ENCODE peak calls at places on chromosomes 13 and 19, in nine cellular contexts. One of them, this sample, is unnamed.
A peak's percentile ranks its signal among the peaks of the same experiment; 100 is the strongest.

GRCh38 chr19:50258918-50259372 is 55.5 kb downstream of the MYH14 start:
- DNase-seq in uterus: no peak
- DNase-seq in NCI-H774: no peak
- DNase-seq in omental fat pad: no peak
- DNase-seq in hypothalamus: no peak
- DNase-seq in stimulated activated naive CD4-positive, alpha-beta T cell: no peak
- DNase-seq in stimulated activated CD8-positive, alpha-beta memory T cell treated with anti-CD3 and anti-CD28 coated beads, Interleukin-7, amount 100 ng/mL, for 1 hour: no peak
- DNase-seq in SK-MEL-5: peak; percentile 25
- DNase-seq in AG04450: no peak
- DNase-seq in this sample: no peak

GRCh38 chr13:78054152-78054551 is 135.5 kb upstream of the EDNRB start:
- DNase-seq in uterus: no peak
- DNase-seq in NCI-H774: no peak
- DNase-seq in omental fat pad: no peak
- DNase-seq in hypothalamus: no peak
- DNase-seq in stimulated activated naive CD4-positive, alpha-beta T cell: no peak
- DNase-seq in stimulated activated CD8-positive, alpha-beta memory T cell treated with anti-CD3 and anti-CD28 coated beads, Interleukin-7, amount 100 ng/mL, for 1 hour: no peak
- DNase-seq in SK-MEL-5: no peak
- DNase-seq in AG04450: no peak
- DNase-seq in this sample: no peak

GRCh38 chr13:109610517-109610916 is 175.9 kb downstream of the IRS2 start:
- DNase-seq in uterus: no peak
- DNase-seq in NCI-H774: no peak
- DNase-seq in omental fat pad: no peak
- DNase-seq in hypothalamus: no peak
- DNase-seq in stimulated activated naive CD4-positive, alpha-beta T cell: peak; percentile 19
- DNase-seq in stimulated activated CD8-positive, alpha-beta memory T cell treated with anti-CD3 and anti-CD28 coated beads, Interleukin-7, amount 100 ng/mL, for 1 hour: peak; percentile 1
- DNase-seq in SK-MEL-5: peak; percentile 40
- DNase-seq in AG04450: no peak
- DNase-seq in this sample: no peak

GRCh38 chr19:17061691-17062090 is 13.6 kb downstream of the HAUS8 start:
- DNase-seq in uterus: no peak
- DNase-seq in NCI-H774: no peak
- DNase-seq in omental fat pad: no peak
- DNase-seq in hypothalamus: no peak
- DNase-seq in stimulated activated naive CD4-positive, alpha-beta T cell: no peak
- DNase-seq in stimulated activated CD8-positive, alpha-beta memory T cell treated with anti-CD3 and anti-CD28 coated beads, Interleukin-7, amount 100 ng/mL, for 1 hour: no peak
- DNase-seq in SK-MEL-5: no peak
- DNase-seq in AG04450: no peak
- DNase-seq in this sample: no peak

GRCh38 chr19:54439174-54439851 is 9.7 kb upstream of the LENG8 start:
- DNase-seq in uterus: no peak
- DNase-seq in NCI-H774: no peak
- DNase-seq in omental fat pad: no peak
- DNase-seq in hypothalamus: peak; percentile 27
- DNase-seq in stimulated activated naive CD4-positive, alpha-beta T cell: no peak
- DNase-seq in stimulated activated CD8-positive, alpha-beta memory T cell treated with anti-CD3 and anti-CD28 coated beads, Interleukin-7, amount 100 ng/mL, for 1 hour: no peak
- DNase-seq in SK-MEL-5: peak; percentile 79
- DNase-seq in AG04450: no peak
- DNase-seq in this sample: no peak

GRCh38 chr19:1445932-1446712 is 3.8 kb upstream of the APC2 start:
- DNase-seq in uterus: no peak
- DNase-seq in NCI-H774: peak; percentile 42
- DNase-seq in omental fat pad: no peak
- DNase-seq in hypothalamus: peak; percentile 40
- DNase-seq in stimulated activated naive CD4-positive, alpha-beta T cell: no peak
- DNase-seq in stimulated activated CD8-positive, alpha-beta memory T cell treated with anti-CD3 and anti-CD28 coated beads, Interleukin-7, amount 100 ng/mL, for 1 hour: no peak
- DNase-seq in SK-MEL-5: peak; percentile 42
- DNase-seq in AG04450: no peak
- DNase-seq in this sample: no peak

GRCh38 chr19:52703917-52704316 is 30.9 kb downstream of the ZNF611 start:
- DNase-seq in uterus: no peak
- DNase-seq in NCI-H774: no peak
- DNase-seq in omental fat pad: no peak
- DNase-seq in hypothalamus: no peak
- DNase-seq in stimulated activated naive CD4-positive, alpha-beta T cell: no peak
- DNase-seq in stimulated activated CD8-positive, alpha-beta memory T cell treated with anti-CD3 and anti-CD28 coated beads, Interleukin-7, amount 100 ng/mL, for 1 hour: no peak
- DNase-seq in SK-MEL-5: no peak
- DNase-seq in AG04450: no peak
- DNase-seq in this sample: no peak

GRCh38 chr13:85659493-85659892 is 139.7 kb downstream of the SLITRK6 start:
- DNase-seq in uterus: no peak
- DNase-seq in NCI-H774: no peak
- DNase-seq in omental fat pad: no peak
- DNase-seq in hypothalamus: no peak
- DNase-seq in stimulated activated naive CD4-positive, alpha-beta T cell: no peak
- DNase-seq in stimulated activated CD8-positive, alpha-beta memory T cell treated with anti-CD3 and anti-CD28 coated beads, Interleukin-7, amount 100 ng/mL, for 1 hour: no peak
- DNase-seq in SK-MEL-5: no peak
- DNase-seq in AG04450: no peak
- DNase-seq in this sample: no peak

GRCh38 chr13:51292000-51292550 is 47.4 kb upstream of the SERPINE3 start:
- DNase-seq in uterus: no peak
- DNase-seq in NCI-H774: no peak
- DNase-seq in omental fat pad: no peak
- DNase-seq in hypothalamus: no peak
- DNase-seq in stimulated activated naive CD4-positive, alpha-beta T cell: no peak
- DNase-seq in stimulated activated CD8-positive, alpha-beta memory T cell treated with anti-CD3 and anti-CD28 coated beads, Interleukin-7, amount 100 ng/mL, for 1 hour: no peak
- DNase-seq in SK-MEL-5: no peak
- DNase-seq in AG04450: peak; percentile 37
- DNase-seq in this sample: no peak

GRCh38 chr19:45467456-45468158 is at the start of gene FOSB:
- DNase-seq in uterus: peak; percentile 93
- DNase-seq in NCI-H774: peak; percentile 90
- DNase-seq in omental fat pad: peak; percentile 98
- DNase-seq in hypothalamus: peak; percentile 89
- DNase-seq in stimulated activated naive CD4-positive, alpha-beta T cell: peak; percentile 94
- DNase-seq in stimulated activated CD8-positive, alpha-beta memory T cell treated with anti-CD3 and anti-CD28 coated beads, Interleukin-7, amount 100 ng/mL, for 1 hour: peak; percentile 92
- DNase-seq in SK-MEL-5: peak; percentile 94
- DNase-seq in AG04450: peak; percentile 87
- DNase-seq in this sample: peak; percentile 91

GRCh38 chr13:24511019-24511823 is 1.4 kb downstream of the PARP4 start:
- DNase-seq in uterus: no peak
- DNase-seq in NCI-H774: no peak
- DNase-seq in omental fat pad: no peak
- DNase-seq in hypothalamus: no peak
- DNase-seq in stimulated activated naive CD4-positive, alpha-beta T cell: peak; percentile 11
- DNase-seq in stimulated activated CD8-positive, alpha-beta memory T cell treated with anti-CD3 and anti-CD28 coated beads, Interleukin-7, amount 100 ng/mL, for 1 hour: peak; percentile 15
- DNase-seq in SK-MEL-5: peak; percentile 65
- DNase-seq in AG04450: peak; percentile 60
- DNase-seq in this sample: peak; percentile 42

GRCh38 chr13:80037505-80037888 is 303.4 kb downstream of the SPRY2 start:
- DNase-seq in uterus: no peak
- DNase-seq in NCI-H774: no peak
- DNase-seq in omental fat pad: no peak
- DNase-seq in hypothalamus: no peak
- DNase-seq in stimulated activated naive CD4-positive, alpha-beta T cell: no peak
- DNase-seq in stimulated activated CD8-positive, alpha-beta memory T cell treated with anti-CD3 and anti-CD28 coated beads, Interleukin-7, amount 100 ng/mL, for 1 hour: no peak
- DNase-seq in SK-MEL-5: peak; percentile 27
- DNase-seq in AG04450: peak; percentile 65
- DNase-seq in this sample: peak; percentile 41

GRCh38 chr13:64529874-64530485 is 2700.2 kb downstream of the PCDH9 start:
- DNase-seq in uterus: no peak
- DNase-seq in NCI-H774: no peak
- DNase-seq in omental fat pad: no peak
- DNase-seq in hypothalamus: no peak
- DNase-seq in stimulated activated naive CD4-positive, alpha-beta T cell: no peak
- DNase-seq in stimulated activated CD8-positive, alpha-beta memory T cell treated with anti-CD3 and anti-CD28 coated beads, Interleukin-7, amount 100 ng/mL, for 1 hour: no peak
- DNase-seq in SK-MEL-5: peak; percentile 53
- DNase-seq in AG04450: no peak
- DNase-seq in this sample: no peak

GRCh38 chr19:10501971-10502523 is 1.1 kb downstream of the KEAP1 start:
- DNase-seq in uterus: peak; percentile 68
- DNase-seq in NCI-H774: peak; percentile 78
- DNase-seq in omental fat pad: peak; percentile 41
- DNase-seq in hypothalamus: peak; percentile 89
- DNase-seq in stimulated activated naive CD4-positive, alpha-beta T cell: no peak
- DNase-seq in stimulated activated CD8-positive, alpha-beta memory T cell treated with anti-CD3 and anti-CD28 coated beads, Interleukin-7, amount 100 ng/mL, for 1 hour: no peak
- DNase-seq in SK-MEL-5: peak; percentile 55
- DNase-seq in AG04450: no peak
- DNase-seq in this sample: peak; percentile 26

GRCh38 chr13:22735381-22735995 is 445.3 kb upstream of the SGCG start:
- DNase-seq in uterus: no peak
- DNase-seq in NCI-H774: no peak
- DNase-seq in omental fat pad: no peak
- DNase-seq in hypothalamus: no peak
- DNase-seq in stimulated activated naive CD4-positive, alpha-beta T cell: no peak
- DNase-seq in stimulated activated CD8-positive, alpha-beta memory T cell treated with anti-CD3 and anti-CD28 coated beads, Interleukin-7, amount 100 ng/mL, for 1 hour: no peak
- DNase-seq in SK-MEL-5: peak; percentile 32
- DNase-seq in AG04450: no peak
- DNase-seq in this sample: no peak

This sample was measured in HS-27A.